ENCODE peak calls at places on chromosomes 4 and X, in eight cellular contexts. I is OCI-LY7, E is choroid plexus epithelial cell, Y is skeletal muscle cell, N is DND-41, C is fibroblast of mammary gland, J is endodermal cell, R is PC-3. T is an unnamed sample.

GRCh38 chr4:56425518-56425917 is 9.9 kb downstream of the PPAT start:
- DNase-seq in E (no peak), I (no peak), N (no peak), R (no peak), Y (no peak), J (peak; percentile 59), C (no peak), T (no peak)

GRCh38 chrX:64186974-64187761 is 18.3 kb downstream of the AMER1 start:
- DNase-seq in R (no peak), Y (no peak), I (no peak), N (no peak), E (no peak), J (no peak), C (no peak), T (no peak)

GRCh38 chr4:116126794-116127193 is 958.6 kb downstream of the TRAM1L1 start:
- DNase-seq in J (no peak), Y (no peak), C (no peak), N (no peak), R (no peak), E (no peak), I (no peak), T (no peak)

GRCh38 chr4:10109995-10110670 is 6.5 kb downstream of the WDR1 start:
- DNase-seq in J (no peak), Y (no peak), R (no peak), C (no peak), I (no peak), E (peak; percentile 6), N (no peak), T (no peak)

GRCh38 chr4:79492148-79492547 is 84.1 kb upstream of the GK2 start:
- DNase-seq in J (no peak), I (no peak), N (no peak), R (no peak), E (no peak), Y (no peak), C (no peak), T (no peak)

GRCh38 chr4:26076000-26076587 is 162.1 kb downstream of the SMIM20 start:
- DNase-seq in I (no peak), R (peak; percentile 68), E (peak; percentile 61), J (no peak), Y (peak; percentile 45), N (no peak), C (peak; percentile 85), T (no peak)

GRCh38 chr4:175560628-175561027 is 251.4 kb downstream of the GPM6A start:
- DNase-seq in C (peak; percentile 38), R (peak; percentile 68), J (no peak), I (peak; percentile 58), E (peak; percentile 79), N (no peak), Y (peak; percentile 1), T (no peak)

GRCh38 chrX:387729-388128 is 1.0 kb upstream of the PPP2R3B start:
- DNase-seq in N (no peak), E (no peak), C (no peak), Y (no peak), R (no peak), I (no peak), J (peak; percentile 53), T (peak; percentile 47)

GRCh38 chrX:154594491-154594890 is 9.6 kb downstream of the CTAG1A start:
- DNase-seq in N (no peak), Y (no peak), J (no peak), I (no peak), E (no peak), R (no peak), C (no peak), T (peak; percentile 33)

GRCh38 chr4:180106122-180106521 is 2137.1 kb upstream of the TENM3 start:
- DNase-seq in I (no peak), E (no peak), J (no peak), N (no peak), Y (no peak), C (peak; percentile 6), R (peak; percentile 26), T (no peak)

GRCh38 chrX:14920196-14920595 is 47.0 kb downstream of the MOSPD2 start:
- DNase-seq in I (no peak), Y (no peak), N (no peak), J (no peak), E (peak; percentile 60), R (no peak), C (peak; percentile 33), T (no peak)

GRCh38 chr4:74632634-74633033 is 161.7 kb downstream of the BTC start:
- DNase-seq in Y (peak; percentile 98), N (peak; percentile 59), C (peak; percentile 100), E (peak; percentile 99), R (peak; percentile 93), I (no peak), J (no peak), T (no peak)

GRCh38 chr4:172982151-172982590 is 186.4 kb upstream of the GALNT7 start:
- DNase-seq in N (no peak), J (no peak), C (peak; percentile 97), I (no peak), R (peak; percentile 92), Y (peak; percentile 89), E (peak; percentile 85), T (no peak)

GRCh38 chrX:912677-913076 is 282.1 kb downstream of the SHOX start:
- DNase-seq in R (no peak), C (no peak), I (no peak), E (no peak), J (no peak), Y (no peak), N (no peak), T (no peak)

GRCh38 chrX:102077426-102077825 is 48.1 kb upstream of the TCEAL2 start:
- DNase-seq in N (no peak), Y (no peak), C (no peak), R (no peak), E (no peak), I (no peak), J (no peak), T (no peak)

GRCh38 chrX:926991-927390 is 285.5 kb downstream of the CRLF2 start:
- DNase-seq in R (no peak), Y (no peak), J (no peak), N (no peak), E (no peak), I (no peak), C (no peak), T (no peak)

GRCh38 chrX:30309139-30309571 is at the start of gene NR0B1:
- DNase-seq in R (no peak), E (no peak), C (no peak), Y (no peak), N (no peak), J (peak; percentile 71), I (no peak), T (peak; percentile 70)

GRCh38 chr4:168509786-168510185 is 12.9 kb downstream of the PALLD start:
- DNase-seq in N (peak; percentile 44), Y (peak; percentile 67), E (peak; percentile 93), R (no peak), C (peak; percentile 94), J (no peak), I (no peak), T (no peak)

GRCh38 chrX:15310117-15310516 is 5.3 kb downstream of the ASB11 start:
- DNase-seq in C (peak; percentile 33), N (no peak), I (no peak), R (peak; percentile 74), J (no peak), Y (no peak), E (peak; percentile 66), T (no peak)

GRCh38 chr4:185005209-185005819 is 13.0 kb upstream of the HELT start:
- DNase-seq in I (peak; percentile 83), Y (peak; percentile 25), J (peak; percentile 94), R (peak; percentile 87), C (peak; percentile 77), E (peak; percentile 81), N (peak; percentile 75), T (peak; percentile 94)

GRCh38 chr4:79688696-79689095 is 280.7 kb upstream of the GK2 start:
- DNase-seq in C (no peak), R (no peak), I (no peak), J (no peak), N (no peak), E (no peak), Y (no peak), T (no peak)

DNA sequence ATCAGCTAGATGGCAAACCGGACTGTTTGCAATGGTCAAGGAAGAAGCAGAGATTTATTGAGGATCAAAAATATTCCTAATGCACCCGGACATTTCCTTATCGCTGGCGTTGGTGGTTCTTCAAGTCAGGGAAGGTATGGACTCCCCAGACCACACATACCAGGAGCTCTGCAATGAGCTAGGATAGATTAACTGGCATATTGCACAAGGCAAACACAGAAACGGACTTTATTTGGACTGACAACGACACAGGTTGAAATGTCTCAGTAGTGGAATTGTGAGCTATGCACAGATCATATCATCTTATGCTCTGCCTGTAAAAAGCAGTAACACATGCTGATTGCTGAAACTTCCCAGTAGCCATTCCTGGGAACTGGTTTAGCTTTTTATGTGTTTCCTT is 1.7 kb downstream of the TSPAN7 start:
- DNase-seq in C (no peak), J (no peak), Y (no peak), N (no peak), I (no peak), R (no peak), E (no peak), T (no peak)
- H3K4me3 ChIP-seq in C (no peak overlapping the region), J (no peak overlapping the region), Y (no peak overlapping the region), N (no peak overlapping the region), I (no peak overlapping the region), R (no peak overlapping the region), E (no peak overlapping the region), T (no peak overlapping the region)

GRCh38 chrX:40167240-40168182 is 69.8 kb upstream of the BCOR start:
- DNase-seq in N (no peak), J (peak; percentile 90), E (no peak), I (peak; percentile 37), C (no peak), Y (no peak), R (no peak), T (peak; percentile 85)
- H3K4me3 ChIP-seq in N (no peak overlapping the region), J (peak overlapping the region; percentile 53), E (peak overlapping the region; percentile 50), I (peak overlapping the region; percentile 60), C (no peak overlapping the region), Y (peak overlapping the region; percentile 9), R (no peak overlapping the region), T (peak overlapping the region; percentile 56)

GRCh38 chr4:150582101-150582565 is at the start of gene MAB21L2:
- DNase-seq in R (no peak), E (peak; percentile 44), C (no peak), N (no peak), Y (no peak), I (no peak), J (peak; percentile 66), T (no peak)

GRCh38 chr4:150581611-150582010 is 340 bp upstream of the MAB21L2 start:
- DNase-seq in Y (peak; percentile 76), C (no peak), E (peak; percentile 90), J (peak; percentile 86), I (no peak), R (no peak), N (no peak), T (no peak)

GRCh38 chr4:150583287-150584197 is 1.6 kb downstream of the MAB21L2 start:
- DNase-seq in E (peak; percentile 47), Y (no peak), J (peak; percentile 88), C (no peak), N (no peak), I (no peak), R (no peak), T (peak; percentile 53)

GRCh38 chr4:150584198-150584593 is 2.2 kb downstream of the MAB21L2 start:
- DNase-seq in J (no peak), N (no peak), I (no peak), C (no peak), Y (no peak), E (no peak), R (no peak), T (no peak)

GRCh38 chr4:150582881-150583286 is 933 bp downstream of the MAB21L2 start:
- DNase-seq in E (peak; percentile 52), I (no peak), C (no peak), N (no peak), J (peak; percentile 81), Y (no peak), R (no peak), T (peak; percentile 71)
- H3K4me3 ChIP-seq in E (peak overlapping the region; percentile 75), I (no peak overlapping the region), C (no peak overlapping the region), N (no peak overlapping the region), J (peak overlapping the region; percentile 79), Y (peak overlapping the region; percentile 53), R (no peak overlapping the region), T (no peak overlapping the region)

GRCh38 chr4:140115140-140115539 is 38.8 kb downstream of the MAML3 start:
- DNase-seq in C (no peak), I (no peak), N (no peak), E (no peak), Y (no peak), J (no peak), R (no peak), T (no peak)
- H3K4me3 ChIP-seq in C (no peak overlapping the region), I (no peak overlapping the region), N (no peak overlapping the region), E (no peak overlapping the region), Y (no peak overlapping the region), J (no peak overlapping the region), R (no peak overlapping the region), T (no peak overlapping the region)